ENCODE peak calls at places on chromosome 2, in nine cellular contexts. E, W, O, J, V, K, A, H and N are unnamed samples. For H3K36me3, the result is how much of the 10 kb centered on the place peaks cover.

GRCh38 chr2:16325613-16326510 is 339.8 kb downstream of the CYRIA start:
- DNase-seq in J (no peak), H (peak), A (no peak), K (no peak), E (no peak), O (no peak), W (no peak), V (no peak), N (no peak)

GRCh38 chr2:107936427-107937359 is 49.6 kb upstream of the SLC5A7 start:
- DNase-seq in K (no peak), V (no peak), W (peak), O (no peak), H (peak), A (no peak), J (no peak), E (peak), N (no peak)

GRCh38 chr2:151481744-151482143 is 72.0 kb downstream of the RIF1 start:
- DNase-seq in J (no peak), V (no peak), W (no peak), K (no peak), E (no peak), H (no peak), A (no peak), O (no peak), N (no peak)

GRCh38 chr2:173631123-173631450 is 276.4 kb downstream of the CDCA7 start:
- DNase-seq in W (no peak), A (peak), K (no peak), V (peak), J (no peak), E (no peak), H (no peak), O (peak), N (no peak)

GRCh38 chr2:158507141-158507540 is 50.4 kb downstream of the PKP4 start:
- DNase-seq in J (peak), E (no peak), K (no peak), V (no peak), O (no peak), A (no peak), H (no peak), W (no peak), N (no peak)

GRCh38 chr2:57881998-57882884 is 164.4 kb upstream of the VRK2 start:
- DNase-seq in O (peak), W (peak), E (peak), A (peak), J (peak), K (no peak), V (peak), H (no peak), N (peak)

GRCh38 chr2:120763516-120763915 is 27.8 kb downstream of the GLI2 start:
- DNase-seq in V (no peak), E (no peak), A (peak), J (no peak), K (no peak), O (peak), W (no peak), H (no peak), N (no peak)

GRCh38 chr2:116874021-116874420 is 940.5 kb upstream of the DDX18 start:
- DNase-seq in V (no peak), A (no peak), W (no peak), K (no peak), E (no peak), J (no peak), O (no peak), H (peak), N (no peak)

GRCh38 chr2:1598800-1599199 is 145.5 kb downstream of the PXDN start:
- DNase-seq in O (no peak), V (no peak), J (no peak), A (no peak), H (no peak), K (no peak), W (no peak), E (no peak), N (no peak)

GRCh38 chr2:210534879-210535278 is 21.5 kb upstream of the CPS1 start:
- DNase-seq in H (no peak), E (no peak), K (no peak), W (no peak), O (no peak), J (no peak), A (no peak), V (no peak), N (no peak)

DNA sequence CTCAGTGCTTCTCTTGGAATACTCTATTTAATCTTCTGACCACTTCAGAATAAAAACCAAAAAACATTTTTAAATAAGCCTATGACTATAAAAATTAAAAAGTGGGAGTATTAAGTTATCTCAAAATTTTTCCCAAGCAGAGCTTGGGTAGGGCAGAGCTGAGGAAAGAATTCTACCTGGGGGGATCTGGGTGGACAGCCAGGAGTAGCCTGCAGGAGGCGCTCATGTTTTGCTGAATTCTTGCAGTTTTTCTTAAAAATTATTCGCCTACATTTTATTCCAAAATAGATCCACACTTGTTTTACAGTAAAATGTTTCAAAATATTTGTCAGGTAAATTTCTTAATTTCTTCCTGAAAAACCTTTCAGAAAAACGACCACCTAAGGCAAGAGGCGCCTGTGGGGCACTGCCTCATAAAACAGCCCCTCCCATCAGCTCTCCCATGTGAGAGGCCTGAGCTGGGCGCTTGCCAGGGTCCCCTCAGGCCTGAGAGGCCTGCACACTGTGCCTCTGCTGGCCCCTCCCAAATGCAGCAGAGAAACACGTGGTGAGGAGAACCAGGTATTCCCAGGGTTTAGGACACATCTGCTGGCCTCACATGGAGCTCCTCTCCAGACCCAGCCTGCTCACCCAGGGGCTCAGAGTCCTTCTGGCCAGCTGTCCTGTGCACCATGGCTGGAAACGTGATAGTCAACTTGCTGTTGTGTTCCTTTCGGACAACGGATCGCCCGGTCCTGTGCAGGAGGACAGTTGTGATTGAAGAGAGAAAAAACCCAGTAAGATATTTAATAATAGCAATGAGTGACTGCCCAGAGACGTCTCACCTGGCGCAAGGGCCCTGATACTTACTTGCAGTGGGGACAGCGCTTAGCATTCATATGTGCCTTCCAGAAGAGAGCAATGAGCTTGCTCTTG is 17.5 kb downstream of the POLR1A start:
- DNase-seq in J (no peak), K (no peak), H (no peak), E (peak), O (no peak), V (no peak), W (no peak), A (no peak), N (no peak)
- H3K36me3 ChIP-seq in J (under half), K (under half), H (under half), E (under half), O (under half), V (under half), W (half or more), A (under half), N (under half)

GRCh38 chr2:109330056-109330455 is 201.1 kb downstream of the SH3RF3 start:
- DNase-seq in E (no peak), O (peak), H (no peak), W (no peak), J (peak), A (no peak), K (no peak), V (peak), N (no peak)

GRCh38 chr2:109332880-109333279 is 203.9 kb downstream of the SH3RF3 start:
- DNase-seq in O (no peak), K (no peak), W (no peak), E (no peak), A (no peak), H (no peak), J (no peak), V (no peak), N (no peak)

GRCh38 chr2:109333414-109334194 is 204.6 kb downstream of the SH3RF3 start:
- DNase-seq in J (no peak), H (peak), V (peak), O (no peak), A (no peak), E (peak), K (no peak), W (peak), N (no peak)

GRCh38 chr2:109331081-109331480 is 202.1 kb downstream of the SH3RF3 start:
- DNase-seq in H (no peak), V (no peak), W (no peak), O (peak), E (no peak), J (no peak), A (no peak), K (no peak), N (no peak)

DNA sequence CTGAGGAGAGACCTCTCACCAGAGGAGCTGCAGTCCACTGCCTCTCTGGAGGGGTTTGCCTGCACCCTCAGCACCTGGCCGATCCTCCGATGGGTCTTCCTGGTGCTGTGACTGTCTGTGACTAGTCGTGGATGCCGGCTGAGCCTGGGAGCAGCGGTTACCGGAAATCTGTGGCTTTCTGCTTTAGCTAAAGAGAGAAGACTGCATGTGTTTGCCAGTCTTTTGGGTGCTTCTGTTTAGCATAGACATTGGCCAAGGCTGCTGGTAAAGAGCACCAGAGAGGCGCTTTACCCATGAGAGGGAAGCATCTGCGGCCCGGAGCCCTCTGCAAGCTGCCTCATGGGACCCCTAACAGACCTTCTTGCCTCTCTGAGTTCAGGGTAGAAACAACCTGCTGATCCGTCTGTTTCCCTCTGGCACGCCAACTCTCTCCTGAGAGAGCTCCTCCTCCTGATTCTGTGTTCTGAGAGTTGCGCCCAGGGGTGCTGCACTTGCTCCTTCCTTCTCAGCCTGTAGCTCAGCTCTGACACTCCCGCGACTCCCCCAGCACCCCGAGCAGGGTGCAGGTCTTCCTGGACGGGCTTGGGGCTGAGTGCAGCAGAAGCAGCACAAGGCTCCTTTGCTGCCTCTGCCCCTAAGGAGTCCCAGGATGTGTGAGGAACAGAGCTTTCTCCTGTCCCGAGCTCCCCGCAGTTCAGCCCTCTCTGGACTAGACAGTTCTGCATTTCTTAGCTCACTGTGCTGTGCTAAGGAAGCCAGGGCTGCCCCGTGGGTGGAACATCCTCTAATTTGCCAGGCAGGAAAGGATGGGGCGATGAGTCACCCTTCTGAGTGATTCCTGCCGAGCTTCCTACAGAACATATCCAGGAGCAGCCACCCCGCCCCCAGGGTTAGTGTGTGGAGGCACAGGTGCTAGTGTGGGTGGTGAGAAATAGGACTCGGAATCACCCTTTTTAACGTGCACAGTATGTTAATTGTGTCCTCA is 203.2 kb downstream of the SH3RF3 start:
- DNase-seq in A (peak), H (no peak), V (peak), O (peak), K (peak), J (peak), E (no peak), W (peak), N (peak)
- H3K4me3 ChIP-seq in A (no peak), H (no peak), V (no peak), O (no peak), K (peak), J (peak), E (no peak), W (no peak), N (no peak)

DNA sequence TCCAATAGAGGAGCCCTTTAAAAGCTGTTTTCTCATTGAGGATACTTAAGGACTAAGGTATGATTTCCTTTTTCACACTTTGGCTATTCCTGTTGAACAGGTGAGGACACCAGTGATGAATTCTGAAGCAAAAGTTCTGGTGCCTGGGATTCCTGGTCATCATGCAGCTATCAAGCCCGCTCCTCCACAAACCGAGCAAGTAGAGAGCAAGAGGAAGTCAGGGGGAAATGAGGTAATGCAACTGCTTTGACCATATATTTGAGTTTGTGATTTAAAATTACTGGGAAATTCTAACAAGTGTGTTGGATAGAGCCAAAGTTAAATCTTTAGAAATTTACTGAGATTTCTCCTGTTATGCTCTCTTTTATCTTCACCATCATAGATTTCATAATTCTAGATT is 33.0 kb downstream of the WDR43 start:
- DNase-seq in H (no peak), E (no peak), K (no peak), O (no peak), J (no peak), W (no peak), A (no peak), V (no peak), N (no peak)
- H3K36me3 ChIP-seq in H (under half), E (under half), K (under half), O (under half), J (half or more), W (half or more), A (under half), V (under half), N (under half)

DNA sequence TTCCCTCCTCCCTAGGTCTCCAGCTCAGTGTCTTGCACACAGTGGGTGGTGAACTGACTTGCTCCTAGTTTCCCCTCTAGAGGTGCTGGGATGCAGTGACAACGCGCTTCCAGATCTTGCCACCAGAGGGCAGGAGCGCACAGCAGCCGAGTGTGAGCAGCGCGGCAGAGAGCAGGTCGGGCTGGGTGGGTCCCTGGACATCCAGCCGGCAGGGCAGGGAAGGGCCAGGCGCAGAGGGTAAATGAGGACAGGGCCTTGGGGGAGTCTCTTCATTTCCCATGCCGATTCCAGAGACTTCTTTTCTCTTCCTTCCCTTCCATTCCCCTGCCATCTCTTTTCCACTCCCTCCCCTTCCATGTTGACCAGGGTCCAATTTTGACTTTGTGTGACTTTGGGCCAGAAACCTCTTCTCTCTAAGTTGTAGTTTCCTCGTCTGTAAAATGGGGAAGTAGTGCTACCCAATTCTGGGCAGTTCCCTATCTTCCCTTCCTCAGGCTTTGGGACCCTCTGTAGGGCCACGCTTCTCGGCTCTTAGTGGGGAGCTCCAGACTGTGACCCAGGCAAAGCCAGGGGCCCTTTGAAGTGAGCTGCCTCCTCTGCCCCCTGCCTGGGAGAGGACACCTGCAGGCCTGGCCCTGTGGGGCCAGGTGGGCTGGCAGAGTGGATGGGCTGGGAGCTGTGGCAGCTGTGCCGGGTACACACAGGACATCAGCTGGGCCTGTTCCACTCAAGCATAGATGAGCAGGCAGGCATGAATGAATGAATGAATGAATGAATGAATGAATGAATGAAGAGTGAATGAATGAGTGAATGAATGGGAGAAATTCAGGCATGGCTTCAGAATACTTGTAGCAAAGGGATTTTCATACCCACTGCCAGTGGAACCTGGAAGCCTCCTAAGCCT is 43.3 kb upstream of the TAF1B start:
- DNase-seq in V (peak), A (peak), J (peak), O (peak), E (peak), H (peak), K (peak), W (peak), N (no peak)
- H3K4me3 ChIP-seq in V (no peak), A (no peak), J (no peak), O (no peak), E (no peak), H (no peak), K (peak), W (peak), N (no peak)

DNA sequence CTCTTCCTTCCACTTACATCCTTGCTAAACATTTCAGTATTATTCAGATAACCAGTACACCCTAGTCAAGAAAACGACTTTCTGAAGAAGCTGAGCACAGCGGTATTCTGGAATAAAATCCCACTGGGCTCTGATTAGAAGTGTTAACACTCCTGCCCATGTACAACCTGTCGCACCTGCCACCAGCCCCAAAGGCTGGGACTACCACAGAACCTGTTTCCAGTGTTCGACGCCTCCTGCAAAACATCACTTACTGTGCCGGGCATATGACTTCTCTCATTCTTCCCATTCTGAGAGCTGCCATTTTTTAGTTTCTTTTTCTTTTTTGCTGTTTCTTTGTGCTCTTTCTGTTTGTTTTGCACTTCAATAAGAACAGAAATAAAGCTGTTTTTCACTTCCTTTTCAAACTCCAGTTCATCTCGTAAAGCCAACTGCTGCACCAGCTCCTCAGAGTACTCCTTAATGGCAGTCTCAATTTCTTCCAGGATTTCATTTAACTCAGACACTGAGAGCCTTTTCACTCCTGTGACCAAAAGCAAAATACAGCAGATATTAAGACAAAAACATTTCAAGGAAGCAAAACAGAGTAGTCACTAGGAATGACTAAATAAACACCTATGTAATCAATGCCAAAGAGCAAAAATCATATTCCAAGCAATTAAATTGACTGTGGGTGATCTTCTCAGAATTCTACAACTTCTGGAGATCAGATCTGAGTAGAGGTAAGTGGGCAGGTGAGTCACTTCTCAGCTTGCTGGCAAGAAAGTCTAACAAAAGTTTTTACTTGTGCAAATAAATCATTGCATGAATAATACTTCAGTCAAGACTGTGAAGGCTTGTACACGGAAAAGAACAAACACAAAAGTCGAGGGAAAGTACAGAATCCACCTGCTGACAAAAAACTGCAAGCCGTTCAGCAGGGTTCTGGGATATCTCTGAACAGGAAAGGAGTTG is 19.3 kb downstream of the FEZ2 start:
- DNase-seq in O (no peak), J (peak), A (no peak), E (no peak), V (no peak), H (no peak), W (no peak), K (no peak), N (no peak)
- H3K36me3 ChIP-seq in O (under half), J (under half), A (under half), E (under half), V (under half), H (under half), W (half or more), K (under half), N (under half)